ENCODE peak calls at places on chromosomes 11 and 22, in five cellular contexts. M is right lobe of liver, X is psoas muscle, P is K562, O is IMR-90. H is an unnamed sample.

GRCh38 chr11:102603576-102603975 is 21.6 kb downstream of the MMP20 start:
- DNase-seq in M (no peak), O (peak; percentile 27), X (no peak), P (no peak), H (no peak)

GRCh38 chr22:26448334-26448733 is 19.3 kb downstream of the ASPHD2 start:
- DNase-seq in O (no peak), P (no peak), X (no peak), M (no peak), H (no peak)

GRCh38 chr11:1300121-1300520 is 9.3 kb downstream of the TOLLIP start:
- DNase-seq in O (no peak), M (peak; percentile 30), P (no peak), X (no peak), H (no peak)

GRCh38 chr11:1701041-1701807 is 4.2 kb downstream of the KRTAP5-6 start:
- DNase-seq in O (no peak), P (no peak), M (peak; percentile 23), X (no peak), H (no peak)

GRCh38 chr11:127110542-127110941 is 110.0 kb upstream of the KIRREL3 start:
- DNase-seq in O (no peak), M (no peak), P (no peak), X (no peak), H (no peak)

GRCh38 chr11:116373107-116373506 is 399.7 kb downstream of the BUD13 start:
- DNase-seq in P (no peak), O (no peak), X (no peak), M (no peak), H (no peak)

GRCh38 chr11:69920500-69921428 is 101.5 kb upstream of the FGF3 start:
- DNase-seq in O (no peak), X (no peak), P (no peak), M (peak; percentile 35), H (no peak)

GRCh38 chr11:14953904-14954303 is 18.2 kb downstream of the CALCA start:
- DNase-seq in X (no peak), M (no peak), P (no peak), O (no peak), H (no peak)

GRCh38 chr11:117703209-117703608 is 93.8 kb downstream of the DSCAML1 start:
- DNase-seq in M (no peak), X (no peak), P (no peak), O (no peak), H (no peak)

GRCh38 chr22:42138972-42139371 is 8.4 kb upstream of the CYP2D6 start:
- DNase-seq in M (no peak), O (no peak), P (no peak), X (no peak), H (no peak)

GRCh38 chr11:117829369-117829725 is 4.8 kb upstream of the FXYD2 start:
- DNase-seq in X (no peak), P (no peak), O (no peak), M (peak; percentile 41), H (peak; percentile 24)

GRCh38 chr11:20376162-20376561 is 11.4 kb upstream of the PRMT3 start:
- DNase-seq in M (no peak), P (no peak), O (no peak), X (no peak), H (no peak)

GRCh38 chr11:102625163-102625562 is at the start of gene MMP20:
- DNase-seq in O (no peak), X (no peak), P (no peak), M (no peak), H (no peak)

GRCh38 chr11:72573380-72573949 is 100.8 kb downstream of the PDE2A start:
- DNase-seq in P (peak; percentile 88), X (no peak), M (peak; percentile 41), O (peak; percentile 11), H (no peak)

GRCh38 chr11:20031155-20032001 is 128.9 kb downstream of the DBX1 start:
- DNase-seq in O (peak; percentile 95), X (no peak), P (no peak), M (no peak), H (no peak)

GRCh38 chr11:126628790-126629621 is 273.5 kb downstream of the ST3GAL4 start:
- DNase-seq in O (peak; percentile 55), X (no peak), P (no peak), M (peak; percentile 92), H (no peak)

GRCh38 chr11:61828629-61829407 is 718 bp downstream of the FADS2 start:
- DNase-seq in M (peak; percentile 70), P (no peak), O (no peak), X (peak; percentile 27), H (peak; percentile 56)

GRCh38 chr11:61058583-61059259 is 43.6 kb upstream of the CD5 start:
- DNase-seq in O (no peak), M (peak; percentile 8), P (no peak), X (no peak), H (no peak)

GRCh38 chr11:119729581-119730346 is 764 bp upstream of the NECTIN1 start:
- DNase-seq in M (peak; percentile 74), X (peak; percentile 73), O (peak; percentile 39), P (no peak), H (peak; percentile 87)

GRCh38 chr11:61092280-61092766 is 10.0 kb upstream of the CD5 start:
- DNase-seq in P (no peak), M (no peak), O (no peak), X (no peak), H (no peak)

GRCh38 chr11:8832571-8833260 is 78.3 kb upstream of the AKIP1 start:
- DNase-seq in M (peak; percentile 21), P (no peak), O (peak; percentile 83), X (no peak), H (no peak)

GRCh38 chr11:75342966-75343870 is 8.2 kb downstream of the ARRB1 start:
- DNase-seq in X (no peak), M (no peak), O (peak; percentile 65), P (peak; percentile 52), H (peak; percentile 25)

GRCh38 chr22:40403141-40403540 is 32.7 kb downstream of the SGSM3 start:
- DNase-seq in X (no peak), O (no peak), P (no peak), M (peak; percentile 22), H (no peak)

GRCh38 chr22:48600171-48600570 is 1227.5 kb downstream of the BRD1 start:
- DNase-seq in P (no peak), O (no peak), X (no peak), M (no peak), H (no peak)

GRCh38 chr22:48599346-48599745 is 1228.3 kb downstream of the BRD1 start:
- DNase-seq in P (no peak), O (no peak), X (no peak), M (no peak), H (no peak)

GRCh38 chr22:48603621-48604320 is 1223.9 kb downstream of the BRD1 start:
- DNase-seq in O (no peak), M (no peak), P (no peak), X (no peak), H (peak; percentile 26)

GRCh38 chr22:48602805-48603518 is 1224.7 kb downstream of the BRD1 start:
- DNase-seq in M (no peak), O (no peak), P (no peak), X (no peak), H (no peak)

GRCh38 chr22:48600681-48601080 is 1227.0 kb downstream of the BRD1 start:
- DNase-seq in X (no peak), M (no peak), O (no peak), P (no peak), H (no peak)
- H3K9me3 ChIP-seq in X (peaks cover 4% of the 10 kb centered on the region), M (no peaks in the 10 kb centered on the region), O (peaks cover 62% of the 10 kb centered on the region), P (no peaks in the 10 kb centered on the region), H (peaks cover 10% of the 10 kb centered on the region)

GRCh38 chr11:45147017-45147728 is 734 bp downstream of the PRDM11 start:
- DNase-seq in M (peak; percentile 97), P (peak; percentile 99), X (peak; percentile 96), O (peak; percentile 94), H (peak; percentile 97)
- TF ChIP-seq CTCF in M (no peak), P (no peak), X (no peak), O (no peak), H (no peak)

DNA sequence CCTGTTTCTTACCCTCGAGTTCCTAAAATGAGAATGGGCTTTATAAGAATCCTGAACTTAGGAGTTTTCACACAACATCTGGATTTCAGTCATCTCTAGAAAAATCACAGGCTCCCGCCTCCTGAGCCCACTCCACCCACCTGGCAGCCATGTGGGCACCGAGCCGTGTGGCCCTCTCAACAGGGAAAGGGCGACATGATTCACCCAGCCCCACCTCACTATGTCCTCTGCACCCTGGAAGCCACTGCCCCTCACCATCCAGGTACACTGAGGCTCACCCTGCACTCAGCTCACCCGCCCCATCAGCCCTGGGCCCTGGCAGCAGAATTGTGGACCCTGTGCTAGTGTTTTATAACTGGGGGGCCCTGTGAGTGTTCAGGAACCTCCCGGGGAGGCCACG is 101.5 kb downstream of the SHANK2 start:
- DNase-seq in X (no peak), M (no peak), P (no peak), O (no peak), H (no peak)
- H3K9me3 ChIP-seq in X (no peaks in the 10 kb centered on the region), M (no peaks in the 10 kb centered on the region), P (no peaks in the 10 kb centered on the region), O (peaks cover 3% of the 10 kb centered on the region), H (no peaks in the 10 kb centered on the region)

GRCh38 chr11:77993902-77994301 is 566 bp downstream of the INTS4 start:
- DNase-seq in P (no peak), M (no peak), X (no peak), O (no peak), H (no peak)

GRCh38 chr11:78000193-78000592 is 5.7 kb upstream of the INTS4 start:
- DNase-seq in M (peak; percentile 52), P (peak; percentile 68), O (peak; percentile 77), X (no peak), H (no peak)

GRCh38 chr11:77990981-77991380 is 3.5 kb downstream of the INTS4 start:
- DNase-seq in P (no peak), M (no peak), X (no peak), O (no peak), H (no peak)

GRCh38 chr11:77999446-77999845 is 5.0 kb upstream of the INTS4 start:
- DNase-seq in P (no peak), X (no peak), O (no peak), M (no peak), H (no peak)

GRCh38 chr11:77994434-77995362 is at the start of gene INTS4:
- DNase-seq in X (peak; percentile 99), M (peak; percentile 100), P (peak; percentile 95), O (peak; percentile 100), H (peak; percentile 99)
- TF ChIP-seq CTCF in X (no peak), M (no peak), P (no peak), O (no peak), H (no peak)

DNA sequence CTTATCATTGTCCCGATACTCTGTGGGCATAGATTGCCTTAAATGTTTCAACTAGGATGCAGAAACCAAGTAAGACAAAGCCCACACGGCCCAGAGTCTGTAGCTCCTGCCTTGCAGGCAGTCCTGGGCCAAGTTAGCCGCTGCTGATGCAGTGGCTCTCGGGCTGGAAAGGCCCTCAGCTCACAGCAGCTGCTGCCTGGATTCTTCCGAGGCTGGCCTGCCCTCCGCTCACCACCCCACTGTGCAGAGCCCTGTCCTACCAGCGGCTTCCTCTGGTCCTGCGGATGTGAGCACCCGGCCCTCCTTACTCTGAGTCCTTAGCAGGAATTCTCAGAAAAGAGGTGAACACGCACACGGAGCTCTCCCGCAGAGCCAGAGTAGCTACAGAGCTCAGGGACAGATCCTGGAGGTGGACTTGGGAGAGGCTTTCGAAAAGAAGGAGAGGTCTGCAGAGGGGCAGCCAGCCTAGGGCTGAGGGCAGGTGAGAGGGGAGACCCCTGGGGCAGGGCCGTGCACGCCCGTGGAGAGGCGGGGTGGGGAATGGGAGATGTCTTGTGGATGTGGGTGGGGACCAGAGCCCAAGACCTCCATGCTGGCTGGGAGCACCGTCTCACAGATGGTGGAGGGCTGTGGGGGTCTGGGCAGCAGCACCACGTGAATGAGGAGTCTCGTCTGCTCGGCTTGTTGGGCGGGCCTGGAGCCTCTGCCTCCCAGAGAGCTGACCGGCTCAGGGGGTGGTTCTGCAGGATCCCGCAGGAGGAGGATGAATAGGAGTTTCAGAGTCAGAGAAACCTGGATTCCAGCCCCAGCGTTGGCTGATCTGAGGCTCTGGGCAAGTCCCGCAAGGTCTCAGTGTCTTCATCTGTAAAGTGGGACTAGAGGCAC is 117.4 kb upstream of the B3GAT1 start:
- DNase-seq in M (peak; percentile 28), P (no peak), X (no peak), O (no peak), H (no peak)
- H3K9me3 ChIP-seq in M (no peaks in the 10 kb centered on the region), P (no peaks in the 10 kb centered on the region), X (no peaks in the 10 kb centered on the region), O (peaks cover 59% of the 10 kb centered on the region), H (no peaks in the 10 kb centered on the region)

H was measured in heart left ventricle.